ENCODE peak calls at places on chromosomes 1 and 21, in five cellular contexts. K, P, C, J and L are unnamed samples.

GRCh38 chr1:223810586-223810985 is 35.2 kb downstream of the TP53BP2 start:
- DNase-seq in P (no peak), J (no peak), C (no peak), K (peak; percentile 45), L (no peak)

GRCh38 chr1:30893776-30894507 is 14.6 kb downstream of the SDC3 start:
- DNase-seq in K (no peak), J (no peak), C (peak; percentile 74), P (no peak), L (no peak)

GRCh38 chr1:151477066-151477465 is 17.8 kb upstream of the POGZ start:
- DNase-seq in C (no peak), P (no peak), J (no peak), K (no peak), L (no peak)

GRCh38 chr21:45910155-45910547 is 71.4 kb upstream of the COL6A1 start:
- DNase-seq in P (no peak), K (no peak), J (peak; percentile 2), C (no peak), L (no peak)

GRCh38 chr1:55589656-55590297 is 374.6 kb upstream of the USP24 start:
- DNase-seq in C (no peak), K (peak; percentile 29), J (no peak), P (no peak), L (no peak)

GRCh38 chr1:8333246-8333987 is 15.5 kb downstream of the SLC45A1 start:
- DNase-seq in K (no peak), C (no peak), J (no peak), P (no peak), L (no peak)

GRCh38 chr1:186374313-186375151 is 521 bp downstream of the TPR start:
- DNase-seq in K (peak; percentile 35), P (no peak), J (peak; percentile 44), C (peak; percentile 41), L (no peak)

GRCh38 chr1:150010388-150011115 is at the start of gene OTUD7B:
- DNase-seq in P (peak; percentile 83), K (peak; percentile 87), J (peak; percentile 90), C (peak; percentile 95), L (peak; percentile 89)

GRCh38 chr1:20530901-20531300 is 21.5 kb upstream of the FAM43B start:
- DNase-seq in C (no peak), P (no peak), J (no peak), K (no peak), L (no peak)

GRCh38 chr1:192474080-192474683 is 101.4 kb upstream of the RGS1 start:
- DNase-seq in J (no peak), K (no peak), C (peak; percentile 61), P (no peak), L (no peak)

GRCh38 chr21:35824136-35824535 is 236.2 kb downstream of the SETD4 start:
- DNase-seq in K (peak; percentile 44), J (no peak), P (no peak), C (no peak), L (no peak)

GRCh38 chr1:192529811-192530210 is 45.8 kb upstream of the RGS1 start:
- DNase-seq in K (peak; percentile 57), J (no peak), C (no peak), P (no peak), L (no peak)

GRCh38 chr1:43468403-43468802 is 14.7 kb upstream of the HYI start:
- DNase-seq in C (no peak), K (no peak), J (no peak), P (no peak), L (no peak)

GRCh38 chr21:44345495-44345894 is 6.3 kb upstream of the CFAP410 start:
- DNase-seq in C (no peak), P (no peak), K (no peak), J (peak; percentile 6), L (no peak)

GRCh38 chr1:171346866-171347265 is 32.9 kb downstream of the FMO4 start:
- DNase-seq in K (peak; percentile 6), C (no peak), J (no peak), P (no peak), L (no peak)

GRCh38 chr1:162040657-162041056 is 17.0 kb upstream of the OLFML2B start:
- DNase-seq in K (peak; percentile 35), C (peak; percentile 53), P (no peak), J (no peak), L (no peak)

GRCh38 chr1:72435025-72435424 is 152.7 kb upstream of the NEGR1 start:
- DNase-seq in C (no peak), K (peak; percentile 68), J (no peak), P (no peak), L (no peak)

GRCh38 chr1:162696286-162696862 is 64.1 kb downstream of the DDR2 start:
- DNase-seq in K (peak; percentile 90), J (peak; percentile 87), C (peak; percentile 92), P (peak; percentile 89), L (peak; percentile 84)

GRCh38 chr1:63635681-63636080 is 42.5 kb downstream of the PGM1 start:
- DNase-seq in C (no peak), J (no peak), P (no peak), K (peak; percentile 28), L (no peak)

GRCh38 chr1:166907763-166908162 is 31.7 kb upstream of the TADA1 start:
- DNase-seq in C (no peak), P (no peak), J (no peak), K (no peak), L (no peak)

GRCh38 chr1:192161974-192162373 is 3.7 kb downstream of the RGS18 start:
- DNase-seq in P (no peak), K (no peak), J (no peak), C (no peak), L (no peak)

GRCh38 chr1:93842750-93843500 is 36.1 kb downstream of the DNTTIP2 start:
- DNase-seq in P (no peak), K (peak; percentile 89), C (no peak), J (no peak), L (no peak)
- H3K27ac ChIP-seq in P (no peak overlapping the region), K (no peak overlapping the region), C (no peak overlapping the region), J (no peak overlapping the region), L (no peak overlapping the region)

DNA sequence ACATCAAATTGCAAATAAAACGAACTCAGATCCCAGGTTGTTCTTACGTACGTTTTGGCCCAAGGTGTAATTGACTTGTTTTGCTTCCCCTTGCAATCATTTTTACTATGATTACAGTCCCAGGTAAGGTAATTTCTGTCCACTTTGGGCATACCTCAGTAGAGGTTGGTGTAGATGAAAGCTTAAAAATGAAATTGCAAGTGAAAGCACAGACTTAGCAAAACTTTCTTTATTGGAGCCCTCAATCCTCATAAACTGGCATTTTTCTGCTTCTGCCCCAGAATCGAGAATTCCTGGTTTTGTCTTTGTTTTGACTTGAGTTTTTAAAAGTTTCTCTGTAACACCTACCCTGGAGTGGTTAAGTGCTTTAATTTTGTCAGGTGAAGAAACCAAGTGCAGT is 9.4 kb downstream of the MRPS6 start:
- DNase-seq in P (no peak), K (no peak), C (no peak), J (no peak), L (no peak)
- H3K4me1 ChIP-seq in P (no peaks in the 10 kb centered on the region), K (no peaks in the 10 kb centered on the region), C (peaks cover 62% of the 10 kb centered on the region), J (peaks cover 42% of the 10 kb centered on the region), L (peaks cover 31% of the 10 kb centered on the region)

DNA sequence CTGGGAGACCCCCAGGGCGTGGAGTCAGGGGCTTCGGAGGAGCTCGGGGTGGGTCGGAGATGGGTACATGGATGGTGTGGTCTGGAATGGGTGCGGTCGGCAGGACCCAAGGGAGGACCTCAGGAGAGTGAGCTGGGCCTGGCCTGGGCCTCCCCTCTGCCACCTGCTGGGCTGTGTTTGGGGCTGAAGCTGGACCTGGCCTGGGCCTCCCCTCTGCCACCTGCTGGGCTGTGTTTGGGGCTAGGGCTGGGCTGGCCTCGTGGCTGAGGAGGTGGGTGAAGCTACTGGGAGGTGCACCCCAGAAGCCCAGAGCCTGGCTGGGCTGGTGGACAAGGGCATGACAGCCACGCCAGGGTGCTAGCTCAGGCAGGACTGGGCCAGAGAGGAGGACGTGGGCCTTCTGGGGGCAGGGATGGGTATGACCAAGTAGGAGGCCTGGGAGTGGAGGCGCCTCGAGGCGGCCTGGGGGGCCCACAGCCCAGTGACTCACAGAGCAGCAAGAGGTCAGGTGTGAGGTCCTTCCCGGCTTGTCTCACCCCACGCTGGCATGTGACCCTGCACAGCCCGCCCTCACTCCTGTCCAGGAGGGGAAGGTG is 14.5 kb downstream of the SAMD11 start:
- DNase-seq in C (no peak), P (peak; percentile 52), K (peak; percentile 58), J (no peak), L (no peak)
- TF ChIP-seq CTCF in C (no peak), P (peak; percentile 83), K (peak; percentile 56), J (peak; percentile 41), L (peak; percentile 54)

DNA sequence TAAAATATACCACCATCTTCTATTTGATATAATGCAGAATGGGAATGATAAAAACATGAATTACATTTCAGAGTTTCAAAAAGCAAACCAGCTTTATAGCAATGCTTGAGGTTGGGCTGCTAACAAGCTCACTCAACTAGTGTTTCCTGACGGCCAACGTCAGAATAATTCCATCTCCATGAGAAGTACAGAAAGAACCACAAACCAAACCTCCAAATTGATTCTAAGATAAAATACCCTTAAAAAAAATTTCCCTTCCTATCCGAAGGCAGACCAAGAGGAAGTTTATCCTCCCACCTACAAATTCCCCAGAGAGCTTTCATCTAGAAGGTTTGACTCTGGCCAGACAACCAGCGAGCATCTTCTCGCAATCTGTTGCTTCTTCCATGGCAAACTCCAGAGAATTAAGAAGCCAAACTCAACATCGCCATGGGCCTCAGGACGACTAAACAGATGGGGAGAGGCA is at the start of gene EDARADD:
- DNase-seq in J (no peak), C (no peak), P (no peak), K (peak; percentile 71), L (no peak)
- H3K27ac ChIP-seq in J (peak within 1 kb of the TSS; percentile 19), C (no peak within 1 kb of the TSS), P (no peak within 1 kb of the TSS), K (no peak within 1 kb of the TSS), L (peak within 1 kb of the TSS; percentile 77)

GRCh38 chr1:230117694-230118093 is 50.7 kb downstream of the GALNT2 start:
- DNase-seq in J (no peak), K (no peak), P (no peak), C (no peak), L (no peak)
- H3K4me1 ChIP-seq in J (peaks cover 10% of the 10 kb centered on the region), K (peaks cover 16% of the 10 kb centered on the region), P (no peaks in the 10 kb centered on the region), C (peaks cover 13% of the 10 kb centered on the region), L (peaks cover 9% of the 10 kb centered on the region)

GRCh38 chr1:38022810-38023209 is 10.3 kb downstream of the UTP11 start:
- DNase-seq in K (no peak), C (no peak), J (no peak), P (no peak), L (no peak)

GRCh38 chr1:38021969-38022368 is 9.4 kb downstream of the UTP11 start:
- DNase-seq in J (no peak), C (no peak), K (no peak), P (no peak), L (no peak)

GRCh38 chr1:38015978-38016640 is 3.6 kb downstream of the UTP11 start:
- DNase-seq in P (no peak), J (peak; percentile 44), K (no peak), C (no peak), L (peak; percentile 28)

GRCh38 chr1:38020361-38020760 is 7.8 kb downstream of the UTP11 start:
- DNase-seq in P (no peak), J (no peak), C (no peak), K (no peak), L (no peak)

DNA sequence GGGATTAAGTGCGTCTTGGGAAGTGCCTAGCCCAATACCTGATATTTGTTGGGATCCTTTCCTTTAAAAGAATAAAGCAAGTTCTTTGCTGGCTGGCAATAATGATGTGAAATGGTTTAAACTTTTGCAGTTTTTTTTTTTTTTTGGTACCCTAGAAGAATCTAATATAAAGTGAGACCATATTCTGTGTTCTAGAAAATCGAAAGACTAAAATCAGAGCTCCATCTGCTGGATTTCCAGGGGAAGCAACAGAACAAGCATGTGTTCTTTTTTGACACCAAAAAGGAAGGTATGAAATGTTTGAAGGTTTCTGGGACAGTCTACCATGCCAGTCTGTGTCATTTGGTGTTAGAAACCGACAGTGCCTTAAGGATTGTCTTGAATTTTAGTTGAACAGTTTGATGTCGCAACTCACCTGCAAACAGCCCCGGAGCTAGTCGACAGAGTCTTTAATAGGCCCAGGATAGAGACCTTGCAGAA is 6.4 kb downstream of the UTP11 start:
- DNase-seq in P (no peak), J (no peak), K (no peak), C (no peak), L (no peak)
- TF ChIP-seq CTCF in P (peak; percentile 66), J (peak; percentile 58), K (peak; percentile 74), C (peak; percentile 63), L (peak; percentile 51)